ENCODE peak calls at places on chromosomes 11 and 22, in five cellular contexts. Q is activated CD8-positive, alpha-beta T cell treated with anti-CD3 and anti-CD28 coated beads for 36 hours; G is chondrocyte; F is HFFc6; X is cardiac fibroblast. R is an unnamed sample.

GRCh38 chr11:3942160-3942955 is 86.9 kb downstream of the STIM1 start:
- DNase-seq in Q (peak; percentile 42), G (no peak), X (no peak), F (no peak), R (no peak)

GRCh38 chr11:129881570-129882170 is 13.7 kb downstream of the NFRKB start:
- DNase-seq in F (peak; percentile 26), G (no peak), Q (peak; percentile 59), X (peak; percentile 37), R (peak; percentile 31)

GRCh38 chr22:29457730-29458129 is 19.3 kb downstream of the RFPL1 start:
- DNase-seq in Q (peak; percentile 40), G (peak; percentile 25), F (peak; percentile 10), X (peak; percentile 43), R (peak; percentile 75)

GRCh38 chr11:8707541-8708270 is 25.1 kb downstream of the RPL27A start:
- DNase-seq in G (no peak), Q (no peak), F (no peak), X (no peak), R (no peak)

GRCh38 chr11:103055174-103055890 is 36.6 kb downstream of the DCUN1D5 start:
- DNase-seq in X (peak; percentile 63), F (peak; percentile 55), Q (no peak), G (no peak), R (peak; percentile 22)

GRCh38 chr11:10307411-10308207 is 2.7 kb downstream of the ADM start:
- DNase-seq in Q (peak; percentile 96), X (peak; percentile 95), F (peak; percentile 92), G (peak; percentile 96), R (peak; percentile 81)

GRCh38 chr11:66338276-66339162 is 2.3 kb upstream of the RIN1 start:
- DNase-seq in G (peak; percentile 72), X (no peak), F (no peak), Q (no peak), R (no peak)

GRCh38 chr22:44577391-44578114 is 79.5 kb upstream of the RTL6 start:
- DNase-seq in Q (no peak), X (no peak), F (no peak), G (peak; percentile 73), R (no peak)

GRCh38 chr11:2791521-2792375 is 92.0 kb upstream of the KCNQ1OT1 start:
- DNase-seq in Q (peak; percentile 54), G (peak; percentile 82), X (no peak), F (no peak), R (no peak)

DNA sequence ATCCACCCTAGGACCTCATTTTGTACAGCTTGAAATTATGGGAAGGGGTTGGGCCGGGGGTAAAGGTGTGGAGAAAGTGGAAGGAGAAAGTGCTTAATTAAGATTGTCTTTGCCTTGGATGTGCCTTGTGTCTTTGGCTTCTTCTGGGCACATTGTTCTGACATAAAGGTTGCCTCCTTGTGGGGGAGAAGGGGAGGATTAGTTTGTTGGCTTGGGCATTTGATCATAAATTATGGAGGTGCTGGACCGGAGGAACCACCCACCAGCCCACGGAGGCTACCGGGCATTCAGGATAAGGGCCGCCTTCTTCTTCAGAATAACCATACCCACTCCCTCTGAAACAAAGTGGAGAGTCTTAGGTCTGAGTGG is 1.3 kb downstream of the PAFAH1B2 start:
- DNase-seq in F (peak; percentile 48), G (no peak), Q (peak; percentile 20), X (peak; percentile 56), R (peak; percentile 21)
- TF ChIP-seq CTCF in F (peak; percentile 61), G (peak; percentile 66), Q (peak; percentile 15), X (peak; percentile 20), R (no peak)

DNA sequence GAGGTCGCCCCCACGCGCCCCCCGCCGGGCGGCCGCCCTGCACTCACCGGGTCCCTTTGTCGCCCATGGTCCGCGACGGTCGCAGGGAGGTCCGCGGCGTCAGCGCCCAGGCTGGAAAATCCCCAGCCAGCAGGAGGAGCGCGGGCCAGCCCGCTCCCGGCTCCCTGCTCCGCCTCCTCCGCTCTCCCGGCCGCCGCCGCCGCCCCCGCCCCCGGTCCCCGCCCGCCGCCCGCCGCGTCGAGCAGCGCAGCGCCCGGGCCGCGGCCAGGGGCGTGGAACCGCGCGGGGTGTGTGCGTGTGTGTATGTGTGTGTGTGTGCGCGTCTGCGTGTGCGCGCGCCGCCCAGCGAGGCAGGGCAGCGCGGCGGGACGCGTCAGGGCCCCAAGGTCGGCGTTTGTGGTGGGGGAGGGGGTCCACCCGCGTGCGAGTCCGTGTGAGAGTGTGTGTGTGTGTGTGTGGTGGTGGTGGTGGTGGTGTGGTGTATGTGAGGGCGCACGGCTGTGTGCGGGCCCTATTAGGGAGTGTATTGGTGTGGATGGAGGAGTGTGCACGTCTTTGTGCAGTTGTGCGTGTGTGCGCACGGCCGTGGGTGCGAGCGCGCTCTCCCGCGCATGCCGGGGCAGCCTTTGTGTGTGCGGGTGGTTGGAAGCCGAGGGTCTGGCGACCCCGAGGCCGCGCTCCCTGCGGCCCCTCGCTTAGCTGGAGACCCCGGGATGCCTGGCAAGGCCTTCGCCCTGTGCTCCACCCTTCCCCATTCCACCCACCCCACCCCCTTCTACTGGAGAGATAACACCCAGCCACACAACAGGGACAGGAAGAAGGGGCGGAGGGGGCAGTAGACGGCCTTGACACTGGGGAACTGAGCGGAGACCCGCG is at the start of gene ARRB1:
- DNase-seq in F (peak; percentile 18), X (peak; percentile 75), G (no peak), Q (peak; percentile 55), R (peak; percentile 60)
- TF ChIP-seq CTCF in F (no peak), X (peak; percentile 7), G (no peak), Q (no peak), R (no peak)

GRCh38 chr11:107778839-107779517 is 67.1 kb upstream of the SLN start:
- DNase-seq in G (no peak), X (no peak), F (no peak), Q (no peak), R (no peak)

GRCh38 chr11:107780136-107780535 is 68.3 kb upstream of the SLN start:
- DNase-seq in G (no peak), F (no peak), X (no peak), Q (no peak), R (no peak)

GRCh38 chr11:107783121-107783520 is 71.3 kb upstream of the SLN start:
- DNase-seq in X (no peak), G (no peak), F (no peak), Q (no peak), R (no peak)

GRCh38 chr11:107777094-107777493 is 65.2 kb upstream of the SLN start:
- DNase-seq in X (no peak), G (no peak), F (no peak), Q (no peak), R (peak; percentile 47)

DNA sequence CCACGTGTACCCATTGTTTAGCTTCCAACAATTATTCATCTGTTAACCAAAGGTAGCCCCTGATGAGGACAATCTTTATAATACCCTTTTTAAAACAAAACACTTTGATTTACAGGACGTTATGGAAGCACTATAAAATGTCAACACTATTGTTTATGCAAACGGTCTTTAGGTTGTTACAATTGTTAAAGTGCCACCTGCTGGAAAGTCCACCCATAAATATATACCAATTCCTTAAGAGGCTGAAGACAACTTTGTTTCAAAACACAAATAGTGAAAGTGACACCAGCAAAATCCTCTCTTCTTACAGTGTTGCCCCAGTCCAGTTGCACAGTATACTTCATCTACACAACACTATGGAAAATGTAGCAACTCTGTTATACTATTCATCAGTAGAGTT is 68.9 kb upstream of the SLN start:
- DNase-seq in Q (no peak), X (no peak), F (no peak), G (no peak), R (no peak)
- TF ChIP-seq CTCF in Q (no peak), X (no peak), F (peak; percentile 58), G (peak; percentile 40), R (no peak)

GRCh38 chr11:1310772-1311468 is 1.5 kb upstream of the TOLLIP start:
- DNase-seq in G (no peak), Q (peak; percentile 80), X (no peak), F (no peak), R (peak; percentile 54)

GRCh38 chr11:1307998-1308744 is 1.3 kb downstream of the TOLLIP start:
- DNase-seq in G (no peak), X (no peak), Q (no peak), F (no peak), R (no peak)

GRCh38 chr11:1308745-1309497 is 511 bp downstream of the TOLLIP start:
- DNase-seq in Q (peak; percentile 41), F (no peak), G (no peak), X (no peak), R (no peak)

GRCh38 chr11:1310315-1310687 is 869 bp upstream of the TOLLIP start:
- DNase-seq in G (no peak), F (no peak), Q (peak; percentile 21), X (no peak), R (no peak)

DNA sequence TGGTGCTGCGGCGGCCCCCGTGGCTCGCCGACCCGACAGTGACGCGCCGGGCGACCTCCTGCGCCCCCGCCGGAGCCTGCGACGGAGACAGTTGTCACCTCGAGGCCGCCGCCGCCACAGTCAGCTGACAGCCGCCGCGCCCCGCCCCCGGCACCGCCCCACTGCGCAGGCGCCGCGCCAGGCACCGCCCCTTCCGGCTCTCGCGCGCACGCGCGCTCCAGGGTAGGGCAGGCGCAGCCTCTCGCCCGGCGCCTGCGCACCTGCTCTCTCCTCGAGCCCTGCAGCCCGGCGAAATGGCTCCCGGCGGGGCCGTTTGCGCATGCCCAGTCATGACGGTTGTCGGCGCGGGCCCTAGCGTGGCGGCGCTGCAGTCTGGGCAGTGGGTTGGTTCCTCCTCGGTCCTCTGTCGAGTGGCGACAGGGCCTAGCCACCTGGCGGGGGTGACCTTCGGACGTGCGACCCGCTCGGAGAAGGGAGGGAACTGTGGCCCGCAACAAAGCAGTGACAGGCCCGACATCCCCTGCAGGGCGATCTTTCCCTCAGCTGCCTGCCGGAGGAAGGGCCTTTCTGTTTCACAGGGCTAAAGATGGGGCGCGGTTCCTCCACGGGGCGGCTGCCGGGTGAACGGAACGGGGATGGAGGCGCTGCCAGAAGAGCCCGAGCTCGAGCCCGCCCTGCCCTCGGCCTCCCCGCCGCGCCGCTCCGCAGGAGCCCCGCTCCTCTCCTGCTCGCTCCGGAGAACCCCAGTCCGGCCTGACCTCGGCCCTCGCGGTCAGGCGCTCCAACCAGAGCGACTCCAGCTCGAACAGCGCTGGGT is at the start of gene TOLLIP:
- DNase-seq in F (peak; percentile 89), G (peak; percentile 97), X (peak; percentile 93), Q (peak; percentile 95), R (peak; percentile 100)
- TF ChIP-seq CTCF in F (no peak), G (peak; percentile 67), X (peak; percentile 5), Q (no peak), R (peak; percentile 22)

GRCh38 chr11:116078101-116078561 is 573.9 kb upstream of the CADM1 start:
- DNase-seq in Q (no peak), X (no peak), F (no peak), G (no peak), R (peak; percentile 36)
- TF ChIP-seq CTCF in Q (no peak), X (no peak), F (no peak), G (peak; percentile 75), R (peak; percentile 47)

GRCh38 chr11:69950120-69950519 is 128.0 kb upstream of the ANO1 start:
- DNase-seq in Q (peak; percentile 59), X (no peak), F (no peak), G (peak; percentile 50), R (peak; percentile 49)
- TF ChIP-seq CTCF in Q (peak; percentile 72), X (peak; percentile 39), F (peak; percentile 81), G (peak; percentile 74), R (peak; percentile 7)

DNA sequence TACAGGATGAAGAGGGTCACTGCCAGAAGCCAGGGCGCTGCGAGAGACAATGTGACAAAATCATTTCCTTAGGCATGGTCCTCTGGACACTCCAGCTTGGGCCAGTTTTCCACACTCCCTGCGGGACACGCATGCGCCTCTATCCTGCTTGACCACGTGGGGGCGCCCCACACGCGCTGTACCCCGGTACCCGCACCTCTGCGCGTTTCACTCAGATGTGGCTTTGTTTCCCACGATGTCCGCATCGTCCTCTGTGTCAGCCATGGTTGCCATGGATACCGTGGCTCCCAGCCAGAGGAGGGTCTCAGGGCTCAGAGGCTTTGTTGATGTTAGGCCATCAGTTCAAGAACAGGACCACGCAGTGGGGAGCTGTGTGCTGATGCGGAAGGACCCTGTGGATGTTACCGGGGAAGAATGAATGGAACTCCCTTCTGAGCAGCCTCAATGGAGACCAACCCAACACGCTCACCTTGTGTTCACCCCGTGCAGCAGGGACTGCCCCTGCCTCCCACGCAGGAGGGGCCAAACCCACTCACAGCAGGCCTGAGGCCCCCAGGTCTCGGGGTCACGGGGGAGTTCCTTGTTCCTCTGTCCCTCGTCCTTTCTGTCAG is 101.1 kb upstream of the SLC22A12 start:
- DNase-seq in F (peak; percentile 30), X (peak; percentile 48), Q (peak; percentile 54), G (peak; percentile 70), R (peak; percentile 65)
- TF ChIP-seq CTCF in F (peak; percentile 90), X (peak; percentile 76), Q (peak; percentile 83), G (peak; percentile 75), R (peak; percentile 54)